ENCODE peak calls at places on chromosomes 5 and 9, in six cellular contexts. One of them, this sample, is unnamed. For H3K36me3, the result is how much of the 10 kb centered on the place peaks cover.

GRCh38 chr9:37034320-37034937 is 361 bp upstream of the PAX5 start:
- DNase-seq in SK-N-SH: peak
- DNase-seq in keratinocyte: no peak
- DNase-seq in PC-3: peak
- DNase-seq in fibroblast of lung: peak
- DNase-seq in neuronal stem cell: no peak
- DNase-seq in this sample: peak

GRCh38 chr5:168820776-168821302 is 241.7 kb upstream of the PANK3 start:
- DNase-seq in PC-3: no peak
- DNase-seq in keratinocyte: no peak
- DNase-seq in fibroblast of lung: no peak
- DNase-seq in neuronal stem cell: no peak
- DNase-seq in SK-N-SH: no peak
- DNase-seq in this sample: no peak

GRCh38 chr5:79042188-79042587 is 27.3 kb downstream of the DMGDH start:
- DNase-seq in neuronal stem cell: no peak
- DNase-seq in fibroblast of lung: no peak
- DNase-seq in keratinocyte: no peak
- DNase-seq in SK-N-SH: no peak
- DNase-seq in PC-3: no peak
- DNase-seq in this sample: no peak

GRCh38 chr9:90141723-90142122 is 500.9 kb downstream of the DIRAS2 start:
- DNase-seq in SK-N-SH: peak
- DNase-seq in PC-3: peak
- DNase-seq in neuronal stem cell: no peak
- DNase-seq in fibroblast of lung: peak
- DNase-seq in keratinocyte: no peak
- DNase-seq in this sample: peak

GRCh38 chr5:173923236-173924104 is 35.3 kb downstream of the CPEB4 start:
- DNase-seq in neuronal stem cell: no peak
- DNase-seq in keratinocyte: no peak
- DNase-seq in PC-3: no peak
- DNase-seq in SK-N-SH: no peak
- DNase-seq in fibroblast of lung: peak
- DNase-seq in this sample: peak

GRCh38 chr5:68848086-68848485 is 245.7 kb upstream of the SLC30A5 start:
- DNase-seq in PC-3: peak
- DNase-seq in SK-N-SH: no peak
- DNase-seq in keratinocyte: peak
- DNase-seq in neuronal stem cell: no peak
- DNase-seq in fibroblast of lung: peak
- DNase-seq in this sample: peak

GRCh38 chr9:69667306-69667705 is 4.9 kb downstream of the APBA1 start:
- DNase-seq in fibroblast of lung: peak
- DNase-seq in PC-3: no peak
- DNase-seq in neuronal stem cell: peak
- DNase-seq in keratinocyte: no peak
- DNase-seq in SK-N-SH: no peak
- DNase-seq in this sample: no peak

GRCh38 chr5:135209495-135209837 is 175.4 kb upstream of the PITX1 start:
- DNase-seq in fibroblast of lung: no peak
- DNase-seq in keratinocyte: no peak
- DNase-seq in SK-N-SH: no peak
- DNase-seq in PC-3: no peak
- DNase-seq in neuronal stem cell: no peak
- DNase-seq in this sample: no peak

GRCh38 chr5:33233013-33233463 is 207.7 kb upstream of the TARS1 start:
- DNase-seq in neuronal stem cell: no peak
- DNase-seq in SK-N-SH: no peak
- DNase-seq in PC-3: no peak
- DNase-seq in fibroblast of lung: peak
- DNase-seq in keratinocyte: no peak
- DNase-seq in this sample: no peak

GRCh38 chr9:91786132-91786896 is 163.7 kb downstream of the ROR2 start:
- DNase-seq in fibroblast of lung: no peak
- DNase-seq in SK-N-SH: no peak
- DNase-seq in keratinocyte: no peak
- DNase-seq in neuronal stem cell: no peak
- DNase-seq in PC-3: no peak
- DNase-seq in this sample: no peak

GRCh38 chr5:127833999-127834953 is 131.1 kb downstream of the CCDC192 start:
- DNase-seq in fibroblast of lung: peak
- DNase-seq in keratinocyte: no peak
- DNase-seq in PC-3: peak
- DNase-seq in neuronal stem cell: no peak
- DNase-seq in SK-N-SH: no peak
- DNase-seq in this sample: peak

GRCh38 chr9:130912932-130913598 is 16.5 kb upstream of the QRFP start:
- DNase-seq in SK-N-SH: no peak
- DNase-seq in PC-3: peak
- DNase-seq in fibroblast of lung: peak
- DNase-seq in neuronal stem cell: no peak
- DNase-seq in keratinocyte: peak
- DNase-seq in this sample: peak

GRCh38 chr5:1998716-1999317 is 116.1 kb upstream of the IRX4 start:
- DNase-seq in neuronal stem cell: no peak
- DNase-seq in fibroblast of lung: no peak
- DNase-seq in keratinocyte: no peak
- DNase-seq in PC-3: no peak
- DNase-seq in SK-N-SH: no peak
- DNase-seq in this sample: no peak

GRCh38 chr5:180251141-180251540 is 40.7 kb downstream of the MAPK9 start:
- DNase-seq in PC-3: no peak
- DNase-seq in neuronal stem cell: no peak
- DNase-seq in fibroblast of lung: no peak
- DNase-seq in SK-N-SH: no peak
- DNase-seq in keratinocyte: no peak
- DNase-seq in this sample: no peak

GRCh38 chr5:24073097-24073496 is 565.7 kb downstream of the PRDM9 start:
- DNase-seq in fibroblast of lung: no peak
- DNase-seq in PC-3: peak
- DNase-seq in neuronal stem cell: no peak
- DNase-seq in keratinocyte: no peak
- DNase-seq in SK-N-SH: no peak
- DNase-seq in this sample: no peak

GRCh38 chr5:57683036-57683600 is 200.5 kb upstream of the ACTBL2 start:
- DNase-seq in neuronal stem cell: no peak
- DNase-seq in fibroblast of lung: peak
- DNase-seq in PC-3: no peak
- DNase-seq in keratinocyte: no peak
- DNase-seq in SK-N-SH: no peak
- DNase-seq in this sample: peak

GRCh38 chr5:96993760-96994159 is 57.9 kb downstream of the LNPEP start:
- DNase-seq in keratinocyte: no peak
- DNase-seq in PC-3: no peak
- DNase-seq in neuronal stem cell: no peak
- DNase-seq in fibroblast of lung: no peak
- DNase-seq in SK-N-SH: no peak
- DNase-seq in this sample: no peak

GRCh38 chr5:141567513-141568117 is 51.2 kb downstream of the DIAPH1 start:
- DNase-seq in fibroblast of lung: no peak
- DNase-seq in keratinocyte: no peak
- DNase-seq in neuronal stem cell: no peak
- DNase-seq in PC-3: peak
- DNase-seq in SK-N-SH: peak
- DNase-seq in this sample: peak

GRCh38 chr9:80796662-80797426 is 892.5 kb downstream of the TLE1 start:
- DNase-seq in neuronal stem cell: peak
- DNase-seq in PC-3: no peak
- DNase-seq in SK-N-SH: no peak
- DNase-seq in fibroblast of lung: no peak
- DNase-seq in keratinocyte: no peak
- DNase-seq in this sample: no peak

GRCh38 chr9:72984990-72985389 is 32.1 kb upstream of the ALDH1A1 start:
- DNase-seq in keratinocyte: no peak
- DNase-seq in SK-N-SH: no peak
- DNase-seq in fibroblast of lung: no peak
- DNase-seq in PC-3: no peak
- DNase-seq in neuronal stem cell: no peak
- DNase-seq in this sample: no peak

GRCh38 chr5:141843156-141843927 is 34.9 kb downstream of the PCDH1 start:
- DNase-seq in keratinocyte: no peak
- DNase-seq in SK-N-SH: no peak
- DNase-seq in PC-3: no peak
- DNase-seq in neuronal stem cell: no peak
- DNase-seq in fibroblast of lung: peak
- DNase-seq in this sample: peak

DNA sequence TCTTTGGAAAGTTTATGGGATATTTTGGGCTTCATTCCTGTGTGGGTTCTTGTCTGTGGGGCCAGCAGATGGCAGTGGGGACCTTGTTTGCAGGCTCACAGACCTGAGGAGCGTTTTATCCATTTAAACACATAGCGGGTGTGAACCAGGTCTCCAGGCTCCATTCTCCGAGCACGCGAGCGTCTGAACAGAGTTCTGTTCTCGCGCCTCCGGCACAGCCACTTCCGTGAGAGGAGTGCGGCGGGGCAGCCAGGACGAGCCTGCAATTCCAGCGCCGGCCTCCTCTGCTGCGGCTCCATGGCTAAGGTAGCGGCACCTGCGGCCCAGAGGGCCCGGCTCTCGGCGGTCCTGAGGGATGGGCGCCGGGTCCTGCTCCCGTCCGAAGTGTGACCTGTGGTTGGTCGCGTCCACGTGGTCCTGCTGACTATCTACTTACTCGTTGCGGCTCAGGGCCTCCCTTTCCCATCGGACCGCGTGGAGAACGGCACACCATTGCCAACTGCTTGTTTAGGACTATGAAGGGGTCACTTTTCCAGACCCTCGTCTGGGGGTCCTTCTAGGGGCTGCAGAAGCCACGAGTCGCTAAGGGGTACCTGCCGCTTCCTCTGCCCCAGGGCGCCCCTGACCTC is 7.3 kb downstream of the NRARP start:
- DNase-seq in PC-3: peak
- DNase-seq in keratinocyte: no peak
- DNase-seq in fibroblast of lung: peak
- DNase-seq in neuronal stem cell: no peak
- DNase-seq in SK-N-SH: peak
- DNase-seq in this sample: no peak
- H3K9ac ChIP-seq in PC-3: no peak
- H3K9ac ChIP-seq in keratinocyte: no peak
- H3K9ac ChIP-seq in fibroblast of lung: no peak
- H3K9ac ChIP-seq in neuronal stem cell: peak
- H3K9ac ChIP-seq in SK-N-SH: no peak
- H3K9ac ChIP-seq in this sample: no peak

DNA sequence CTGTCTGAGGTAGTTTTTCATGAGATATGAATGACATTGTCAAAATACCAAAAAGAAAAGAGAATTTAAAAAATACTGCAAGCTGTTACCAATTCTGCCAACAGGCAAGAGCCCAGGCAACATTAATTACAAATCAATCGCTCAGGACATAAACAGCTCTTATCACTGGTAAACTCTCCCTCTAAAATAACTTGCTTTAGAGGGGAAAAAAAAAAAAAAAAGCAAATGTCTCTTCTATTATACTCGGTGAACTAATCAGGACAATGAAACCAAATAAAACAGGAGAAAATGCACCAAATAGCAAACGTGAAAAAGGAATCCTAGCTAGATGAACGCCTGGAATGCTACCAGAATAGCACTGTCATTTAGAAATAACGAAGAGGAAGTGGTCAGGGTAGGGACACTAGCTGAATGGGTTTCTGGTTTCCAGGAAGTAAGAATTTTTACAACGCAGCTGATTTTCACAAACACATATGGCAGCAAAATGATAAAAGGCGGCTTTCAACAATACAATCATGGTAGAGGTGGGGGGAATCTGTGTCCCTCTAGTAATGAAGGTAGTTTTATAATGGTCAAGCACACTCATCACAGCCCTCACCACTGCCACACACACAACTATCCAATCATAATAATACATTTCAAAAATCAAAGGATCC is 94.9 kb downstream of the DENND1A start:
- DNase-seq in neuronal stem cell: peak
- DNase-seq in PC-3: no peak
- DNase-seq in SK-N-SH: no peak
- DNase-seq in keratinocyte: no peak
- DNase-seq in fibroblast of lung: peak
- DNase-seq in this sample: peak
- H3K4me3 ChIP-seq in neuronal stem cell: no peak
- H3K4me3 ChIP-seq in PC-3: no peak
- H3K4me3 ChIP-seq in SK-N-SH: no peak
- H3K4me3 ChIP-seq in keratinocyte: no peak
- H3K4me3 ChIP-seq in fibroblast of lung: peak
- H3K4me3 ChIP-seq in this sample: no peak

GRCh38 chr5:101783241-101784095 is 512.6 kb downstream of the SLCO4C1 start:
- DNase-seq in keratinocyte: no peak
- DNase-seq in fibroblast of lung: peak
- DNase-seq in neuronal stem cell: no peak
- DNase-seq in SK-N-SH: no peak
- DNase-seq in PC-3: peak
- DNase-seq in this sample: no peak

GRCh38 chr5:101782352-101783087 is 513.6 kb downstream of the SLCO4C1 start:
- DNase-seq in neuronal stem cell: peak
- DNase-seq in keratinocyte: no peak
- DNase-seq in SK-N-SH: no peak
- DNase-seq in PC-3: peak
- DNase-seq in fibroblast of lung: no peak
- DNase-seq in this sample: no peak

GRCh38 chr5:101788797-101789196 is 507.3 kb downstream of the SLCO4C1 start:
- DNase-seq in PC-3: no peak
- DNase-seq in keratinocyte: no peak
- DNase-seq in neuronal stem cell: no peak
- DNase-seq in fibroblast of lung: no peak
- DNase-seq in SK-N-SH: no peak
- DNase-seq in this sample: no peak

DNA sequence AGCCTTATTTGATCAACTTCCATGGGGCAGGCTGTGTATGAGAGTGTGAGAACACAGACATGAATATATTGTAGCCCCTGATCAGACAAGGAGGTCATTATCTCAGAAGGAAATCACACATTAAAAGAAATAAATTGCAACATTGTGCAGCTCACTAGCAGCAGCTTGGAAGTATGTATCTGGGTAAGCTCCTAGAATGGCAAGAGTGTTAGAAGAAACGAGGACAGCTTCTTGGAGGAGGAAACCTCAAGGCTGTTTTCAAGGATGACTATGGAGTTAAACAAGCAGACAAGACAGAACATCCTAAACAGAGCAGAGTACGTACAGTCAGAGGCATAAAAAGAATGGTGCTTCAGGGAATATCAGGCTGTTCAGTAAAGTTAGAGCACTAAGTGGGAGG is 511.0 kb downstream of the SLCO4C1 start:
- DNase-seq in neuronal stem cell: no peak
- DNase-seq in PC-3: no peak
- DNase-seq in keratinocyte: no peak
- DNase-seq in fibroblast of lung: no peak
- DNase-seq in SK-N-SH: no peak
- DNase-seq in this sample: no peak
- H3K36me3 ChIP-seq in neuronal stem cell: under half
- H3K36me3 ChIP-seq in PC-3: under half
- H3K36me3 ChIP-seq in keratinocyte: under half
- H3K36me3 ChIP-seq in fibroblast of lung: under half
- H3K36me3 ChIP-seq in SK-N-SH: under half
- H3K36me3 ChIP-seq in this sample: under half

DNA sequence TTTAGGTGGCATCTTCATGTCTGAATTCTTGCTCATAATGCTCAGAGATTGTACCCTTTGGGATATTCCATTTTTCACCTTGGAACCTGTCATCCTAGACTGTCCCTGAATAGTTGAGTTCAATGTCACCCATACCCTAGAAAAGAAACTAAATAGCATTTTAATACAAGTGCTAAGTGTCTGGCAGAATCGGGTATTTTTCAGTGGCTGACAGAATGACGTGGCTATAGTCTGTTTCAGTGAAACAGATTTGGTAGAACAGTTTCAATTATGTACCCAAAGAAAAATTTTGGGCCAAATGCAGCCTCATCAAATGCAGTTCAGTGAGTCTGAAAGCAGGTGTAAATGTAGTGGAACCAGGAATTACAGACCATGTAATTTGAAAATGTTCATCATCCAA is 1041.2 kb downstream of the DTWD2 start:
- DNase-seq in neuronal stem cell: no peak
- DNase-seq in SK-N-SH: no peak
- DNase-seq in keratinocyte: no peak
- DNase-seq in PC-3: no peak
- DNase-seq in fibroblast of lung: no peak
- DNase-seq in this sample: no peak
- H3K9ac ChIP-seq in neuronal stem cell: no peak
- H3K9ac ChIP-seq in SK-N-SH: no peak
- H3K9ac ChIP-seq in keratinocyte: no peak
- H3K9ac ChIP-seq in PC-3: no peak
- H3K9ac ChIP-seq in fibroblast of lung: no peak
- H3K9ac ChIP-seq in this sample: no peak

This sample was measured in adipocyte.